ENCODE peak calls at places on chromosomes 4 and X, in nine cellular contexts. I is stomach, P is transverse colon, D is endothelial cell of umbilical vein, E is SK-N-SH, L is HCT116, R is suprapubic skin, G is GM23338, T is sigmoid colon. F is an unnamed sample.

GRCh38 chr4:7103599-7104365 is 35.9 kb upstream of the GRPEL1 start:
- DNase-seq in E (peak), R (no peak), D (peak), T (peak), G (no peak), P (peak), I (peak), L (no peak), F (no peak)

GRCh38 chrX:151694121-151694520 is 1.1 kb upstream of the PRRG3 start:
- DNase-seq in L (no peak), P (no peak), T (no peak), R (no peak), G (no peak), D (no peak), I (no peak), E (no peak), F (no peak)

GRCh38 chr4:130077275-130077674 is 981.3 kb downstream of the C4orf33 start:
- DNase-seq in T (no peak), L (no peak), I (no peak), D (peak), G (no peak), R (no peak), P (no peak), E (no peak), F (no peak)

GRCh38 chrX:319579-320125 is 1.1 kb upstream of the GTPBP6 start:
- DNase-seq in L (no peak), G (no peak), P (peak), T (no peak), E (no peak), R (peak), D (no peak), I (no peak), F (no peak)

GRCh38 chr4:87530868-87531267 is 1.7 kb upstream of the SPARCL1 start:
- DNase-seq in P (peak), T (peak), R (peak), G (peak), L (no peak), E (no peak), I (peak), D (peak), F (peak)

GRCh38 chr4:32790803-32791202 is 2070.6 kb downstream of the PCDH7 start:
- DNase-seq in R (no peak), D (no peak), P (no peak), I (no peak), L (no peak), G (no peak), E (no peak), T (no peak), F (no peak)

GRCh38 chrX:9227276-9227675 is 193.3 kb upstream of the FAM9B start:
- DNase-seq in P (no peak), I (no peak), E (no peak), L (no peak), R (no peak), D (no peak), T (no peak), G (no peak), F (no peak)

GRCh38 chr4:64489628-64490027 is 80.4 kb upstream of the TECRL start:
- DNase-seq in L (no peak), P (no peak), E (no peak), G (no peak), I (no peak), T (no peak), D (no peak), R (no peak), F (no peak)

DNA sequence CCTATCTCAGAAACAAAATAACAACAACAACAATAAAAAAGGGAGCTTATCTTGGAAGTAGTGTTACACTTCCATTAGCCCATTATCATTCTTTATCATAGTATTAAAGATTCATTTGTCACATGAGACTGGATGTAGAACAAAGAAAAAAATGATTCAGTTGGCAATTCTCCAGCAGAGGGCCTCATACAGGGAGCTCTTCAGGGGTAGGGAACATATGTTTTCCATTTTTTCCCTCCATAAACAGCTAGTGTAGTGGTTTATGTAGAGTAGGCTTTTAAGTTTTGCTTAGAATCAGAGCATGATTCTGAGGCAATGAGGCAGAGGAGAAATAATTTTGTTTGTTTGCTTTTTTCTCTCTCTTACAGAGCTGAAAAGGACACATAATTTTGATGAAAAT is 5.8 kb downstream of the CPE start:
- DNase-seq in P (no peak), R (no peak), E (peak), D (peak), T (no peak), G (peak), I (no peak), L (no peak), F (no peak)
- TF ChIP-seq CTCF in P (no peak), R (no peak), E (no peak), D (no peak), T (no peak), G (peak), I (no peak), L (no peak), F (no peak)

GRCh38 chr4:140617494-140618060 is 48.8 kb upstream of the UCP1 start:
- DNase-seq in G (peak), P (no peak), E (no peak), D (peak), L (no peak), T (no peak), R (no peak), I (peak), F (no peak)
- TF ChIP-seq POLR2AphosphoS5 in G (no peak), P (no peak), E (no peak), D (no peak), L (no peak), T (no peak), R (no peak), I (no peak), F (no peak)

GRCh38 chr4:2008921-2009650 is at the start of gene NELFA:
- DNase-seq in R (peak), T (peak), G (peak), P (peak), I (peak), L (peak), E (peak), D (peak), F (peak)
- TF ChIP-seq CTCF in R (peak), T (no peak), G (peak), P (peak), I (peak), L (no peak), E (no peak), D (peak), F (peak)

DNA sequence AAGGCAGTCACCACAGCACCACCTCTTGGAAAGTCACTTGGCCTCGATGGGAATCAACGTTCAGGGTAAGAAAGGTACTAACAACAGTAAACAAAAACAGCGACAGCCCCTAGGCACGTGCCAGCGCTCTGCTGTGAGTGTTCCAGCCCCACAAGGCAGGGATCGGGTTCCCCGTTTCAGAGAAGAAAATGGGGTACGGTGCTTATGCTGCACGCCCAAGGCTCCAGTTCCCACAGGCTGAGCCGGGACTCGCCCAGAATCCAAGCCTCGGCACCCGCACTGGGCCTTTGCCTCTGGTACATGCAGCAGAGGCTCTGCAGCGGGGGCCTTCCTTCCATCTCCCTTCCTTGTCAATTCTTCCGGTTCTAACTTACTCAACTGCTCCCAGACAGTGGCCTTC is 37.3 kb downstream of the WDR1 start:
- DNase-seq in E (no peak), T (peak), I (peak), D (no peak), G (no peak), P (no peak), L (no peak), R (peak), F (no peak)
- TF ChIP-seq POLR2AphosphoS5 in E (no peak), T (no peak), I (no peak), D (peak), G (no peak), P (no peak), L (no peak), R (no peak), F (no peak)

GRCh38 chrX:76126851-76127250 is 46.0 kb upstream of the PBDC1 start:
- DNase-seq in T (no peak), R (no peak), L (no peak), P (no peak), G (no peak), D (no peak), I (no peak), E (no peak), F (no peak)

GRCh38 chrX:76127341-76127740 is 45.5 kb upstream of the PBDC1 start:
- DNase-seq in I (no peak), G (peak), T (no peak), R (no peak), L (no peak), E (no peak), P (no peak), D (no peak), F (no peak)
- TF ChIP-seq CTCF in I (no peak), G (peak), T (no peak), R (no peak), L (no peak), E (peak), P (no peak), D (no peak), F (no peak)

DNA sequence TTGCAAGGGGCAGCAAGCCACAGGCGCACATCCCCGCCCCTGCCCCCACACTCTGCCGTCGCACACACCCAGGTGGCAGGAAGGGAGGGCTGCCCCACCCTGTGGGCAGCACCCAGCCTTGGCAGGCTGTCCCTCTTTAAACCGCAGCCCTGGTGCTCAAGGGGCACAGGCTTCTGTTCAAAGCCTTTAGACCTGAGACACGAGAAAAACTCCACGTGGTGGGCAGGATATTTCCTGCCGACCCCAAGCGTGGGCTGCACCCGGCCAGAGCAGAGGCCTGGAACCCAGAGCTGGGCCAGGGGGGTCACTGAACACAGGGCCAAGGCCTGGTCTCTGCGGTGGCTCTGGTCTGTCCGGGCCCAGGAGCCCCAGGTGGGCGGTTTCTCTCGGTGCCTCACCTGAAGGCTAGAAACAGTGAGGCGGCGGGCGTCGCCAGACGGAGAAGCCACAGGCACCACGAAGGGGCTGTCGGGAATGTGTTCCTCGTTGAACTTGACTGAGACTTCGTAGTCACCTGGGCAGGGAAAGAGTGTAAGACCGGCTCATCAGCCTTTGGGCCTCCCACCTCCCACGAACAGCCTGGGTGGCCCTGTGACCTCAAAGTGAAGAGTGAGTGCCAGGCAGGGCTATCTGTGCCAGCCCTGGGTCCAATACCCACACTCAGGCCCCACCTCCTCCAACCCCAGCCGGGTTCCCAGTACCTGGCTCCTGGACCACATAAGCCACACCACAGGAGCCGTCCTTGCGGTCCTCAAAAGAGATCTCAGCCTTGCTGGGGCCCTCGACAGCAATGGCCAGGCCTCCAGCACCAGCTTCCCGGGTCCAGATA is 23.0 kb downstream of the FLNA start:
- DNase-seq in P (peak), L (no peak), I (no peak), D (no peak), G (no peak), R (no peak), T (no peak), E (no peak), F (no peak)
- TF ChIP-seq POLR2AphosphoS5 in P (no peak), L (no peak), I (no peak), D (peak), G (no peak), R (no peak), T (no peak), E (no peak), F (peak)

GRCh38 chrX:119389854-119390501 is 9.2 kb upstream of the SLC25A43 start:
- DNase-seq in T (no peak), D (no peak), I (no peak), E (no peak), L (no peak), P (no peak), R (no peak), G (peak), F (no peak)
- TF ChIP-seq CTCF in T (no peak), D (no peak), I (no peak), E (no peak), L (no peak), P (no peak), R (no peak), G (peak), F (no peak)